ENCODE peak calls at places on chromosomes 1 and 21, in four cellular contexts. H is K562, O is HepG2, B is GM12878. W is an unnamed sample.

GRCh38 chr1:182993746-182994145 is 29.5 kb upstream of the LAMC1 start:
- DNase-seq in B (no peak), O (no peak), H (no peak), W (no peak)

GRCh38 chr1:59150537-59151386 is 146.1 kb upstream of the FGGY start:
- DNase-seq in O (peak; percentile 44), H (no peak), B (peak; percentile 61), W (peak; percentile 59)

GRCh38 chr1:4655674-4656532 is 1.5 kb downstream of the AJAP1 start:
- DNase-seq in O (no peak), B (no peak), H (peak; percentile 28), W (peak; percentile 87)

GRCh38 chr1:56304975-56305374 is 274.4 kb downstream of the PLPP3 start:
- DNase-seq in H (no peak), O (no peak), B (no peak), W (no peak)

GRCh38 chr21:45511007-45511406 is 31.2 kb downstream of the SLC19A1 start:
- DNase-seq in O (no peak), H (no peak), B (no peak), W (no peak)

GRCh38 chr21:44049182-44049581 is 37.1 kb downstream of the TRAPPC10 start:
- DNase-seq in H (no peak), O (no peak), B (no peak), W (no peak)

GRCh38 chr21:45620201-45620600 is 23.3 kb upstream of the PCBP3 start:
- DNase-seq in B (no peak), H (no peak), O (no peak), W (peak; percentile 3)

GRCh38 chr1:3530086-3530930 is 75.8 kb downstream of the ARHGEF16 start:
- DNase-seq in B (no peak), H (no peak), O (no peak), W (no peak)

GRCh38 chr21:29413683-29414082 is 115.0 kb downstream of the BACH1 start:
- DNase-seq in B (no peak), O (no peak), H (no peak), W (no peak)

DNA sequence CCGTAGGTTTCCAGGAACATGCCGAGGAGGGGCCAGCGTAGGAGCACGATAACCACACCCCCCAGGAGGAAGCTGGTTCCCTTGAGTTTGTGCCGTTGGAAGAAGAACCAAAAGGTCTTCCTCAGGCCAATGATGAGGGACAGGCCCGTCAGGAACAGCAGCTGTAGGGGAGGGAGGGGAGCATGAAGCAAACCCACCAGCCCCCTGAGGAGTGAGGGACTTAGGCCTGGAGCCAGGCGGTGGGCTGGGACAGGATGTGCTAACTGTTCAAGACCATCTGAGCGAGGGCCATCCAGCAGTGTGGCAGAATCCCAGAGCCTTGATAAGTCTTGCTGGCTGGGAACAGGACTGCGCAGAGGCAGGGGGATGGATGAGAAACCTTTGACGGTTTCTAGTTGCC is 5.4 kb upstream of the KISS1 start:
- DNase-seq in B (no peak), H (no peak), O (no peak), W (no peak)
- TF ChIP-seq MAX in B (no peak), H (no peak), O (no peak), W (no peak)

GRCh38 chr1:40161125-40161887 is at the start of gene RLF:
- DNase-seq in H (peak; percentile 93), O (peak; percentile 87), B (peak; percentile 67), W (peak; percentile 96)

GRCh38 chr1:40160806-40161124 is 422 bp upstream of the RLF start:
- DNase-seq in O (no peak), H (no peak), B (no peak), W (no peak)

GRCh38 chr1:40167317-40167716 is 6.1 kb downstream of the RLF start:
- DNase-seq in H (no peak), O (no peak), B (no peak), W (no peak)

GRCh38 chr1:40161888-40162397 is 756 bp downstream of the RLF start:
- DNase-seq in B (no peak), O (no peak), H (peak; percentile 18), W (peak; percentile 17)

DNA sequence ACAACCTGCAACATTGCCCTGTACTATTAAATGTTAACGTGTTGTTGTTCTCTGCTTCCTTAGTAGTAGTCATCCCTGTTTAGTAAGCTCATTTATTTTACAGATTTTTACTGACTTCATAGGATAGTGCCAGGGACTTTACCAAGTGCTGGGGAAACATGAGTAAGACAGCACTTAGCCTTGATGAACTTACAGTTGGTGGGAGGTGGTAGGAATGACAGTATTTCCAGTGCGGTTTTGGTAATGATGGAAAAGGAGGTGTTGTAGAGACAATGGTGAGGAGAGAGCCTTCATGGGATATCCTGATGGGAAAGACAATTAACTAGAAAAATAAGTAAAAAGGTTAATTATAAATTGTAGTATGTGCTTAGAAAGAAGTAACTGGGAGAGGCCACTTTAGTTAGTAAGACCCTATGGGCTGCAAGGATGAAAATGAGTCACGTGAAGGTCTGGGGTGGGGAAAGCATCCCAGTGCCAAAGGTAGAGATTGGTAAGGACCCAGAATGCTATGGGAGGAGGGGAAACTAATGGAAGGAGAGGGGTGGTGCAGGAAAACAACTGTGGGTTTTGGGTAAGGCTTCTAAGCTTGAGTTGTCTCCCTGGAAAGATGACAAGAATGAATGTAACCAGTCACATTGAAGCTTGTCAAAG is 1.7 kb downstream of the RLF start:
- DNase-seq in O (no peak), B (no peak), H (peak; percentile 41), W (peak; percentile 42)
- TF ChIP-seq FOXM1 in O (no peak), B (no peak), H (no peak), W (no peak)

DNA sequence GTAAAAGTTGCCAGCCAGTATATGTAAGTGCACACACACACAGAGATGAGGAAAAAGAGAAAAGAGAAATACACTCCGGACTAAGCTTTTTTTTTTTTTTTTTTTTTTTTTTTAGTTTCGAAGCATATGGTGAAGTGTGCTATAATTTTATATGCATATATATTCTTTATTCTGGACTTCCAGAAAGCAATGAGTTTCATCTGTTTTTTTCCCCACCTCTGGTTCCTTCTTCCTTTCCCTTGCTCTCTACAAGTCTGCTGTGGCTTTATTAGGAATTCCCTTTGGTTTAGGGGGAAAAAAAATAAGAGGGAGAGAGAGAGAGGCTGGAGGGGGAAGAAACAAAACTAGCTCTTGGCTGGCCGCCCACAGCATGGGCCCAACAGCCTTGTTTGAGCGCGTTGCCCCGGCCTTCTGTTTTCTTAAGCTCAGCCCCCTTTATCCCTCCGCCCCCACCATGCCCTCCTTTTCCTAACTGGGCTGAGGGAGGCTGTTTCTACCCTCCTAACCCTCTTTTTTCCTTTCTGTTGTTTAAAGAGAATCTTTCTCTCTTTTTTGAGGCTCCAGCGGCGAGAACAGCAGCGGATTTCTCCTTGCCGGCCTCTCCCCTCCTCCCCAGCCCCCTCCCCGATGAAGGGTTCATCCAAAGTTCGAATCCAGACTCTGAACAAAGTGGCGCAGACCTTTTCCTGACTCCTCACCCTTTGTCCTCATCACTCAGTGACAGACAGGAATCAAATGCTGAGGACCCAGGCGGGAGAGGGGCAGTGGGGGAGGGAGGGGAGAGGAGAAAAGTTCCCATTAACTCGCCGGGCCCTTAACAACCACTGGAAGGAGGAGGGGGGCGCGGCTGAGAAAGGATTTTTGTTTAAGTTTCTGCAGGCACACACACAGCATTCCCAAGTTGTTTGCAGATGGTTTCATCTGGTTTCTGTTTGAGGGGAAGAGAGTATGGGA is 29.7 kb downstream of the PBX1 start:
- DNase-seq in H (no peak), B (no peak), O (no peak), W (peak; percentile 48)
- TF ChIP-seq MAX in H (no peak), B (no peak), O (no peak), W (no peak)

DNA sequence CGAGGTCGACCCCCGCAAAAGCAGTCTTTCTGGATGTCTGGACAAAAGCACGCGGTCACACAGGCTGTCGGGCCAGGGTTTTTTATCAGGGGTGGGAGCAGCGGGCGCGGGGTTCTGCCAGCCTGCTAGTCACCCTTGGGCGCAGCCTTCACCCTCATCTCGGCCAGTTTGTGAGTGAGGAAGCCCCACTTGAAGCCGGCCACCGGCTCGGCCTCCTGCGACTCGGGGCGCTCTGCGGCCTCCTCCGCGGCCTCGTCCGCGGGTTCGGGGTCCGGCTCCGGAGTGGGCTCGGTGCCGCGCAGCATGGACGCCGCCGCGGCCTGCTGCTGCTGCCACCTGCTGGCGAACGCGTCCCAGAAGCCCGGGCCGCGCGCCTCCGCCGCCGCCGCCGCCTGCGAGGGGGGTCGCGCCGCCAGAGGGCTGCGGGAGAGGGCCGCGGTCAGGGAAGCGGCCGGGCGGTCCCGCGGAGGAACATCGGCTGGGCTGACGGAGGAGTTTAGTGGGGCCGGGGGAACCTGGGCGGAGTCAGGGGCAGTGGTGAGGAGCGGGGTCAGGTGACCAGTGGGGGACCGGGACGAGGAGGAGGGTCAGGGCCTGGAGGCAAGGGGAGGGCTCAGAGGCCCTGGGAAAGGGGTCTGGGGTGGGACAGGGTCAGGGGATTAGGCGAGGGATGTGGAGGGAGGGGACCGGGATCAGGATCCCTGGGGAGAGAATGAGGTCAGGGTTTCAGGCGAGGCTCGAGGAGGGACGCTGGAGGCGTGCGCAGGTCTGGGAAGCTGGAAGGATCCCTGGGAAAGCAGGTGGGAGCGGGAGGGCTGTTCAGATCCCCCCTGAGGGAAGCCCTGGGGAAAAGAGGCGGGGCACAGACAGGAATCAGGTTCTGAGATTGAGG is 4.5 kb downstream of the C1orf232 start:
- DNase-seq in B (no peak), H (peak; percentile 78), O (no peak), W (peak; percentile 92)
- TF ChIP-seq FOXM1 in B (no peak), H (peak; percentile 40), O (no peak), W (no peak)